ENCODE peak calls at places on chromosomes 11 and 22, in six cellular contexts. L is stromal cell of bone marrow, Y is EL, G is iris pigment epithelial cell, K is amygdala, T is lung microvascular endothelial cell. M is an unnamed sample.

GRCh38 chr22:50030315-50031188 is 18.0 kb upstream of the IL17REL start:
- DNase-seq in Y (peak; percentile 56), L (peak; percentile 24), G (peak; percentile 69), K (peak; percentile 52), T (peak; percentile 86), M (peak; percentile 67)

GRCh38 chr11:121226415-121227263 is 65.9 kb upstream of the SC5D start:
- DNase-seq in G (no peak), L (no peak), Y (no peak), K (no peak), T (no peak), M (no peak)

GRCh38 chr11:122727101-122727929 is 71.8 kb downstream of the UBASH3B start:
- DNase-seq in Y (no peak), T (no peak), K (no peak), G (no peak), L (no peak), M (no peak)

GRCh38 chr22:25013634-25014033 is 61.1 kb downstream of the KIAA1671 start:
- DNase-seq in K (no peak), G (no peak), Y (no peak), L (peak; percentile 52), T (peak; percentile 97), M (no peak)

GRCh38 chr11:67464411-67465189 is 4.5 kb downstream of the TMEM134 start:
- DNase-seq in Y (peak; percentile 60), K (peak; percentile 74), T (peak; percentile 86), G (peak; percentile 66), L (peak; percentile 25), M (peak; percentile 72)

GRCh38 chr22:44455151-44455962 is 42.7 kb downstream of the RTL6 start:
- DNase-seq in L (no peak), G (no peak), T (no peak), K (no peak), Y (no peak), M (no peak)

GRCh38 chr22:46068908-46069481 is 81.3 kb upstream of the PPARA start:
- DNase-seq in G (peak; percentile 47), L (no peak), T (peak; percentile 69), Y (peak; percentile 94), K (no peak), M (peak; percentile 85)

GRCh38 chr11:58647141-58647699 is 24.8 kb downstream of the CNTF start:
- DNase-seq in G (no peak), T (no peak), Y (no peak), K (no peak), L (no peak), M (no peak)

GRCh38 chr11:102912482-102912830 is 37.7 kb upstream of the MMP12 start:
- DNase-seq in G (no peak), K (no peak), L (no peak), T (no peak), Y (peak; percentile 15), M (no peak)

GRCh38 chr22:29609139-29609538 is 5.7 kb downstream of the NF2 start:
- DNase-seq in L (no peak), K (no peak), T (peak; percentile 41), G (no peak), Y (no peak), M (no peak)

GRCh38 chr11:65188486-65188885 is 6.8 kb downstream of the CAPN1 start:
- DNase-seq in G (no peak), K (no peak), L (no peak), T (no peak), Y (no peak), M (no peak)

M was measured in HCEC 1CT.